ENCODE peak calls at places on chromosomes 3 and 15, in six cellular contexts. R, K, M, F, S and W are unnamed samples.

GRCh38 chr3:59709702-59710555 is 660.1 kb upstream of the CFAP20DC start:
- DNase-seq in S (peak; percentile 82), M (peak; percentile 86), R (peak; percentile 45), K (no peak), F (peak; percentile 61), W (peak; percentile 37)

GRCh38 chr3:156256945-156257344 is 136.6 kb downstream of the KCNAB1 start:
- DNase-seq in M (no peak), R (no peak), K (no peak), S (no peak), F (no peak), W (no peak)

GRCh38 chr3:18363367-18363766 is 61.8 kb downstream of the SATB1 start:
- DNase-seq in S (no peak), R (no peak), F (no peak), K (no peak), M (no peak), W (no peak)

GRCh38 chr3:114597012-114597411 is 303.2 kb downstream of the TIGIT start:
- DNase-seq in M (no peak), K (no peak), S (no peak), R (no peak), F (no peak), W (no peak)

GRCh38 chr3:18189651-18190050 is 235.5 kb downstream of the SATB1 start:
- DNase-seq in F (no peak), R (no peak), M (no peak), S (no peak), K (no peak), W (no peak)

GRCh38 chr15:82805994-82806406 is at the start of gene FSD2:
- DNase-seq in M (no peak), F (peak; percentile 51), K (no peak), S (no peak), R (no peak), W (peak; percentile 27)

GRCh38 chr3:187765342-187765741 is 20.1 kb upstream of the BCL6 start:
- DNase-seq in R (no peak), K (no peak), F (no peak), S (no peak), M (no peak), W (no peak)

GRCh38 chr3:131485116-131485515 is 17.7 kb downstream of the MRPL3 start:
- DNase-seq in F (no peak), S (no peak), M (no peak), K (no peak), R (no peak), W (no peak)

GRCh38 chr15:81939604-81940440 is 106.0 kb downstream of the MEX3B start:
- DNase-seq in S (no peak), K (no peak), F (no peak), M (no peak), R (no peak), W (no peak)

GRCh38 chr15:41285285-41285684 is 47.1 kb downstream of the OIP5 start:
- DNase-seq in M (no peak), F (no peak), R (no peak), S (no peak), K (no peak), W (no peak)

GRCh38 chr3:67048716-67049076 is 50.6 kb downstream of the KBTBD8 start:
- DNase-seq in S (no peak), F (no peak), M (no peak), K (no peak), R (no peak), W (no peak)

GRCh38 chr3:172125963-172126403 is 86.6 kb downstream of the FNDC3B start:
- DNase-seq in R (no peak), K (no peak), M (no peak), S (peak; percentile 56), F (peak; percentile 68), W (peak; percentile 74)

GRCh38 chr3:113747719-113748046 is 848 bp downstream of the ATP6V1A start:
- DNase-seq in K (no peak), F (no peak), R (no peak), S (no peak), M (no peak), W (no peak)

DNA sequence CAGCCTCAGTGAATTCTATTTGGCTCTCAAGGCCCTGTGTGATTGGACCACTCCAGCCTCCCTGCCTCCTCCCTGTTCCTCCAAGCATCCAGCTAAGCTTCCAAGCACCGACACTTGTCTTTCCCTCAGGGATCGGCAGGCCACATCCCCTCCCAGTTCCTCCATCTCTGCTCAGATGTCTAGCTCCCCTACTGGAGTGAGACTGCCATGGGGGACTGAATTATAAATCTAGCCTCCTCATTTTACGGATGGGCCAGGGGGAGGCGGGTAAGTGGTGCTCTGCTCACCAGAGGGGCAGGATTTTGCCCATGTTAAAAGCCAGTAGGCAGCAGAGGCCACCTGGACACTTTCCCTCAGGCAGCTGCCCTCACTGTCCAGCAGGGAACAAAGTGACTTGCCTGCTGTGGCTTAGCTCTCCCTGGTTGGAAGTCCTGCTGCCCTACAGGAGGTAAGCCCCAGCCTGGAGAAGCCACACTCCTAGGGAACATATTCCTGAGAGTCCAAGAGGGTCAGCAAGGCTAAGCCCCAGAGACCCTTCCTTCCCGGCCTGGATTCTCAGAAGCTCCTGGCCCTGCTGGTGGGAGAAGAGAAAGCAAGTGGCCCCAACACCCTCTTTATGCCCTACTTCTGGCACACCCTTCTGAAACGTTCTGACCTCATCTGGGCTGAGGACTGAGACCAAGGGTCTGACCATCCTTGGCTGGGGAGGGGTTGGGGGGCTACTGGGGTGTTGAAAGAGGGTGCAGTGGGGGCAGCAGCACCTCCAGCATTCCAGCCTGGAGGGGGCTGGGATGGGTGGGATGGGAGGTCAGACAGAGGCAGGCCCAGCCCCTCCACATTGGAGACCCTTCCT is 9.1 kb upstream of the HHATL start:
- DNase-seq in R (no peak), F (peak; percentile 5), K (no peak), S (no peak), M (no peak), W (no peak)
- TF ChIP-seq CTCF in R (no peak), F (no peak), K (no peak), S (no peak), M (no peak), W (no peak)

DNA sequence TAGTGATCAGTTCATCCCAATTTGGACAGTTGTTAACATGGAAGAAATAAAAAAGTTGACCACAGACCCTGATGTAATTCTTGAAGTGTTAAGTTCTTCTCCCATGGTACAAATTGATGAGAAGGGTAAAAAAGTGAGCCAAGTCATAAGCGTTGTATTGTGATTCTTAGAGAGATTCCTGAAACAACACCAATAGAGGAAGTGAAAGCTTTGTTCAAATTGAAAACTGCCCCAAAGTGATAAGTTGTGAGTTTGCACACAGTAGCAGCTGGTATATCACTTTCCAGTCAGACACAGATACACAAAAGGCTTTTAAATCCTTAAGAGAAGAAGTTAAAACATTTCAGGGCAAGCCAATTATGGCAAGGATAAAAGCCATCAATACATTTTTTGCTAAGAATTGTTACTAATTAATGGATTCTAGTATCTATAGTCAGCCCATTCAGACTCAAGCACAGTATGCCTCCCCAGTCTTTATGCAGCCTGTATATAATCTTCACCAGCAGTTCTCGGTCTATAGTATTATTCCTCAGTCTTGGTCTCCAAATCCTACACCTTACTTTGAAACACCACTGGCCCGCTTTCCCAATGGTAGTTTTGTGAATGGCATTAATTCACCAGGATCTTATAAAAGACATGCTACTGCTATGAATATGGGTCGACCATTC is 38.2 kb downstream of the CDIN1 start:
- DNase-seq in M (no peak), S (no peak), K (no peak), R (no peak), F (no peak), W (no peak)
- H3K27ac ChIP-seq in M (no peak overlapping the region), S (no peak overlapping the region), K (no peak overlapping the region), R (no peak overlapping the region), F (no peak overlapping the region), W (no peak overlapping the region)

GRCh38 chr15:26242565-26242964 is 379.4 kb upstream of the ATP10A start:
- DNase-seq in F (no peak), K (no peak), R (no peak), S (no peak), M (no peak), W (no peak)

DNA sequence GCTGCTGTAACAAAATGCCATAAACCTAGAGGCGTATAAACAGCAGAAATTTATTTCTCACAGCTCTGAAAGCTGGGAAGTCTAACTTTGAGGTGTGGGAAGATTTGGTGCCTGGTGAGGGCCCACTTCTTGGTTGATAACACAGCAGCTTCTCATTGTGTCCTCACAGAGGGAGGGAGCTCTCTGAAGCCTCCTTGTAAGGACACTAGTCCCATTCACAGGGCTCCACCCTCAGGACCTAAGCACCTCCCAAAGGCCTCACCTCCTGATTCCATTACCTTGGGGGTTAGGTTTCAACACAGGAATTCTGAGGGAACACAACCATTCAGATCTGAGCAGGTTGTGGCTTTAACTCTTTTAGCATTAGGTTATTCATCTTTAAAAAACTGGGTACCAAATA is 380.3 kb upstream of the ATP10A start:
- DNase-seq in S (no peak), F (no peak), R (no peak), K (no peak), M (no peak), W (no peak)
- H3K9me3 ChIP-seq in S (no peaks in the 10 kb centered on the region), F (peaks cover 23% of the 10 kb centered on the region), R (no peaks in the 10 kb centered on the region), K (no peaks in the 10 kb centered on the region), M (no peaks in the 10 kb centered on the region), W (peaks cover 11% of the 10 kb centered on the region)

DNA sequence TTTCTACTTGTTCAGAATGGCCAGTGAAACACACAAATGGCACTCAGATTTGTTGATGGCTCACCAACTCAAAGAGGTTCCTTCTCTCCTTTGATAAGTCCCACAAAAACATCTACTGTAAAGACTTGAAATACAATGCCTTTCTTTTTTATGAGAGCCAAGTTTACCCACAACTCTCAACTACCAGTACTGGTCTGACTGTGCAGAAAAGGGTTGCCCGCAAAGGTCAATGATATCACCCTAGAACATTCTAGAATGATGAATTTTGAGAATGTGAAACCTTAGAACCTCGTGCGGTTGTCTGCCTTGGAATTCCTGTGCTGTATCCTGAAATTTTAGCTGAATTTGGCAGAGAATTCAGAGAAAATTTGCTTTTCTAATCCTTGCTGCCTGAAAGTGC is 19.1 kb upstream of the PPP4R2 start:
- DNase-seq in F (no peak), R (no peak), K (no peak), S (no peak), M (no peak), W (no peak)
- TF ChIP-seq CTCF in F (no peak), R (no peak), K (no peak), S (no peak), M (no peak), W (no peak)

GRCh38 chr3:52289747-52290595 is 2.3 kb downstream of the GLYCTK start:
- DNase-seq in M (peak; percentile 69), R (peak; percentile 67), S (peak; percentile 40), K (peak; percentile 26), F (no peak), W (no peak)
- H3K27ac ChIP-seq in M (no peak overlapping the region), R (peak overlapping the region; percentile 46), S (no peak overlapping the region), K (no peak overlapping the region), F (no peak overlapping the region), W (no peak overlapping the region)

DNA sequence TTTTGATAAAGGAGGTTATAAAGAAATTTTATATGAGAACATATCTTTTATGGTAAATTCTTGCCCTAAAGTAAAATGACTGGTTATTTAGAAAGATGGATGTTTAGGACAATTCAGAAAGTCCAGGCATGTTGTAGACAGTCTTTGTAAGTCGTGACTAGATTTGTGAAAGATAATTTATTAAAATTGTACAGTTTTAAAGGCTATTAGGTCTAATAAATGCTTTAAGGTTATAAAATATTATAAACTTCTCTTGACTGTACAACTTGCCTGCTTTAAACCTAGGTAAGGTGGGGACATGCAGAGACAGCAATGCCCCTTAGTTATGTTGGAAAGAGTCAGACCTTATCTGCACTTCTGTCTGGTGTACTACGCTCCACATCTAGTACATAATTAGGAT is 933.5 kb downstream of the SI start:
- DNase-seq in K (no peak), M (no peak), F (no peak), S (no peak), R (no peak), W (no peak)
- H3K9me3 ChIP-seq in K (no peaks in the 10 kb centered on the region), M (no peaks in the 10 kb centered on the region), F (peaks cover 58% of the 10 kb centered on the region), S (peaks cover 17% of the 10 kb centered on the region), R (no peaks in the 10 kb centered on the region), W (peaks cover 36% of the 10 kb centered on the region)